ENCODE peak calls at places on chromosome 10, in four cellular contexts. One of them, this sample, is unnamed.

GRCh38 chr10:86288695-86289576 is 77.7 kb downstream of the GRID1 start:
- DNase-seq in activated effector memory CD4-positive, alpha-beta T cell treated with anti-CD3 and anti-CD28 coated beads, Interleukin-2, amount 50 U/mL, for 16 hours: peak; percentile 45
- DNase-seq in fibroblast of pulmonary artery: no peak
- DNase-seq in mesendoderm: no peak
- DNase-seq in this sample: peak; percentile 64

GRCh38 chr10:77940627-77941026 is 14.1 kb upstream of the DLG5 start:
- DNase-seq in activated effector memory CD4-positive, alpha-beta T cell treated with anti-CD3 and anti-CD28 coated beads, Interleukin-2, amount 50 U/mL, for 16 hours: no peak
- DNase-seq in fibroblast of pulmonary artery: no peak
- DNase-seq in mesendoderm: no peak
- DNase-seq in this sample: no peak

GRCh38 chr10:17238445-17239275 is 10.6 kb downstream of the VIM start:
- DNase-seq in activated effector memory CD4-positive, alpha-beta T cell treated with anti-CD3 and anti-CD28 coated beads, Interleukin-2, amount 50 U/mL, for 16 hours: no peak
- DNase-seq in fibroblast of pulmonary artery: peak; percentile 85
- DNase-seq in mesendoderm: peak; percentile 77
- DNase-seq in this sample: no peak

GRCh38 chr10:84540022-84540616 is 211.7 kb downstream of the CCSER2 start:
- DNase-seq in activated effector memory CD4-positive, alpha-beta T cell treated with anti-CD3 and anti-CD28 coated beads, Interleukin-2, amount 50 U/mL, for 16 hours: no peak
- DNase-seq in fibroblast of pulmonary artery: peak; percentile 71
- DNase-seq in mesendoderm: peak; percentile 50
- DNase-seq in this sample: no peak

GRCh38 chr10:122062831-122063674 is 74.1 kb downstream of the TACC2 start:
- DNase-seq in activated effector memory CD4-positive, alpha-beta T cell treated with anti-CD3 and anti-CD28 coated beads, Interleukin-2, amount 50 U/mL, for 16 hours: no peak
- DNase-seq in fibroblast of pulmonary artery: peak; percentile 96
- DNase-seq in mesendoderm: peak; percentile 95
- DNase-seq in this sample: peak; percentile 65

GRCh38 chr10:97350138-97350537 is 15.6 kb upstream of the FRAT2 start:
- DNase-seq in activated effector memory CD4-positive, alpha-beta T cell treated with anti-CD3 and anti-CD28 coated beads, Interleukin-2, amount 50 U/mL, for 16 hours: no peak
- DNase-seq in fibroblast of pulmonary artery: no peak
- DNase-seq in mesendoderm: no peak
- DNase-seq in this sample: no peak

GRCh38 chr10:50404021-50404823 is 152.9 kb upstream of the ASAH2 start:
- DNase-seq in activated effector memory CD4-positive, alpha-beta T cell treated with anti-CD3 and anti-CD28 coated beads, Interleukin-2, amount 50 U/mL, for 16 hours: no peak
- DNase-seq in fibroblast of pulmonary artery: no peak
- DNase-seq in mesendoderm: peak; percentile 67
- DNase-seq in this sample: no peak

GRCh38 chr10:34049887-34050286 is 715.4 kb upstream of the NRP1 start:
- DNase-seq in activated effector memory CD4-positive, alpha-beta T cell treated with anti-CD3 and anti-CD28 coated beads, Interleukin-2, amount 50 U/mL, for 16 hours: no peak
- DNase-seq in fibroblast of pulmonary artery: peak; percentile 51
- DNase-seq in mesendoderm: peak; percentile 22
- DNase-seq in this sample: no peak

GRCh38 chr10:12448729-12449391 is 99.5 kb downstream of the CAMK1D start:
- DNase-seq in activated effector memory CD4-positive, alpha-beta T cell treated with anti-CD3 and anti-CD28 coated beads, Interleukin-2, amount 50 U/mL, for 16 hours: peak; percentile 90
- DNase-seq in fibroblast of pulmonary artery: peak; percentile 53
- DNase-seq in mesendoderm: no peak
- DNase-seq in this sample: no peak

GRCh38 chr10:114022751-114023150 is 20.9 kb upstream of the ADRB1 start:
- DNase-seq in activated effector memory CD4-positive, alpha-beta T cell treated with anti-CD3 and anti-CD28 coated beads, Interleukin-2, amount 50 U/mL, for 16 hours: no peak
- DNase-seq in fibroblast of pulmonary artery: no peak
- DNase-seq in mesendoderm: no peak
- DNase-seq in this sample: no peak

GRCh38 chr10:4240641-4241197 is 455.7 kb upstream of the KLF6 start:
- DNase-seq in activated effector memory CD4-positive, alpha-beta T cell treated with anti-CD3 and anti-CD28 coated beads, Interleukin-2, amount 50 U/mL, for 16 hours: no peak
- DNase-seq in fibroblast of pulmonary artery: peak; percentile 81
- DNase-seq in mesendoderm: peak; percentile 57
- DNase-seq in this sample: no peak

GRCh38 chr10:26706206-26706605 is 8.7 kb downstream of the PDSS1 start:
- DNase-seq in activated effector memory CD4-positive, alpha-beta T cell treated with anti-CD3 and anti-CD28 coated beads, Interleukin-2, amount 50 U/mL, for 16 hours: no peak
- DNase-seq in fibroblast of pulmonary artery: no peak
- DNase-seq in mesendoderm: no peak
- DNase-seq in this sample: no peak

GRCh38 chr10:87961314-87961713 is 97.9 kb downstream of the PTEN start:
- DNase-seq in activated effector memory CD4-positive, alpha-beta T cell treated with anti-CD3 and anti-CD28 coated beads, Interleukin-2, amount 50 U/mL, for 16 hours: no peak
- DNase-seq in fibroblast of pulmonary artery: peak; percentile 49
- DNase-seq in mesendoderm: no peak
- DNase-seq in this sample: no peak

GRCh38 chr10:72020914-72021754 is 56.9 kb downstream of the CHST3 start:
- DNase-seq in activated effector memory CD4-positive, alpha-beta T cell treated with anti-CD3 and anti-CD28 coated beads, Interleukin-2, amount 50 U/mL, for 16 hours: no peak
- DNase-seq in fibroblast of pulmonary artery: peak; percentile 72
- DNase-seq in mesendoderm: no peak
- DNase-seq in this sample: no peak

GRCh38 chr10:43816351-43817321 is 168.0 kb upstream of the ZNF32 start:
- DNase-seq in activated effector memory CD4-positive, alpha-beta T cell treated with anti-CD3 and anti-CD28 coated beads, Interleukin-2, amount 50 U/mL, for 16 hours: peak; percentile 87
- DNase-seq in fibroblast of pulmonary artery: peak; percentile 98
- DNase-seq in mesendoderm: no peak
- DNase-seq in this sample: no peak

GRCh38 chr10:125521721-125522680 is 161.0 kb downstream of the TEX36 start:
- DNase-seq in activated effector memory CD4-positive, alpha-beta T cell treated with anti-CD3 and anti-CD28 coated beads, Interleukin-2, amount 50 U/mL, for 16 hours: no peak
- DNase-seq in fibroblast of pulmonary artery: no peak
- DNase-seq in mesendoderm: peak; percentile 88
- DNase-seq in this sample: no peak

This sample was measured in chondrocyte.